ENCODE peak calls at places on chromosomes 7 and 10, in four cellular contexts. M is prostate gland, G is neural progenitor cell, R is Peyer's patch. Z is an unnamed sample.

GRCh38 chr10:132305654-132306340 is 2.0 kb downstream of the STK32C start:
- DNase-seq in M (no peak), G (no peak), R (no peak), Z (no peak)

GRCh38 chr10:48253970-48254657 is 20.4 kb downstream of the FRMPD2 start:
- DNase-seq in M (no peak), G (no peak), R (no peak), Z (peak; percentile 95)

GRCh38 chr10:71396714-71397339 is at the start of gene CDH23:
- DNase-seq in M (peak; percentile 31), G (peak; percentile 83), R (no peak), Z (no peak)

GRCh38 chr7:106871793-106872571 is 6.9 kb downstream of the PIK3CG start:
- DNase-seq in M (no peak), G (no peak), R (no peak), Z (peak; percentile 3)

GRCh38 chr10:77400041-77400440 is 237.6 kb downstream of the KCNMA1 start:
- DNase-seq in M (no peak), G (peak; percentile 46), R (no peak), Z (no peak)

GRCh38 chr10:101858723-101859500 is 15.3 kb upstream of the KCNIP2 start:
- DNase-seq in M (no peak), G (no peak), R (no peak), Z (no peak)

GRCh38 chr7:17266559-17266958 is 31.9 kb upstream of the AHR start:
- DNase-seq in M (no peak), G (no peak), R (no peak), Z (no peak)

GRCh38 chr7:140646931-140647647 is 6.5 kb upstream of the DENND2A start:
- DNase-seq in M (no peak), G (peak; percentile 82), R (peak; percentile 63), Z (peak; percentile 33)

GRCh38 chr7:110075450-110075849 is 1015.5 kb upstream of the LRRN3 start:
- DNase-seq in M (no peak), G (no peak), R (no peak), Z (no peak)

GRCh38 chr10:5679606-5680005 is 5.0 kb upstream of the TASOR2 start:
- DNase-seq in M (no peak), G (no peak), R (no peak), Z (peak; percentile 47)

GRCh38 chr10:21172774-21173432 is 275.8 kb upstream of the NEBL start:
- DNase-seq in M (peak; percentile 31), G (peak; percentile 64), R (no peak), Z (no peak)

GRCh38 chr7:116706668-116707126 is 34.7 kb downstream of the MET start:
- DNase-seq in M (no peak), G (no peak), R (no peak), Z (peak; percentile 83)

GRCh38 chr7:142375710-142376313 is 118.0 kb upstream of the PRSS58 start:
- DNase-seq in M (no peak), G (peak; percentile 59), R (no peak), Z (peak; percentile 95)
- TF ChIP-seq CTCF in M (no peak), G (peak; percentile 48), R (no peak), Z (peak; percentile 55)

GRCh38 chr10:93476756-93477155 is 5.4 kb downstream of the MYOF start:
- DNase-seq in M (no peak), G (no peak), R (no peak), Z (no peak)
- H3K4me3 ChIP-seq in M (no peak overlapping the region), G (no peak overlapping the region), R (no peak overlapping the region), Z (no peak overlapping the region)

DNA sequence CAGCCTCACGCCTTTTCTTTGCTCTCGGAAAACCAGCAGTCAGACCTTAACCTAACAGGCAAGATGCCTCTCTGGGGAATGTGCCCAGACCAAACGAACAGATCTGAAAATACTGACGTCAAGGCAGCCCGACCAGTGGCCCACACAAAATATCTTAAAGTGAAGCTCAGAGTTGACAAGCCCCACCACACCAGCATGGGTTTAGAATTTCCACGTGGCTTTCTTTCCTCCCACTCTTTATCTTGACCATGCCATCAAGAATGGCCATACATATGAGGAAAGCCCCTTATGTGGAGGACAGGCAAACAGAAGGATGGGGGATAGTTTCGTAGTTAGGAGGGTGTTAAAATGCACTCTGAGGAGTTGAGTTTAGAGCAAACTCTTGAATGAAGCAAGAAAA is 89.8 kb downstream of the MRPL32 start:
- DNase-seq in M (no peak), G (no peak), R (no peak), Z (no peak)
- H3K36me3 ChIP-seq in M (no peaks in the 10 kb centered on the region), G (no peaks in the 10 kb centered on the region), R (no peaks in the 10 kb centered on the region), Z (no peaks in the 10 kb centered on the region)

DNA sequence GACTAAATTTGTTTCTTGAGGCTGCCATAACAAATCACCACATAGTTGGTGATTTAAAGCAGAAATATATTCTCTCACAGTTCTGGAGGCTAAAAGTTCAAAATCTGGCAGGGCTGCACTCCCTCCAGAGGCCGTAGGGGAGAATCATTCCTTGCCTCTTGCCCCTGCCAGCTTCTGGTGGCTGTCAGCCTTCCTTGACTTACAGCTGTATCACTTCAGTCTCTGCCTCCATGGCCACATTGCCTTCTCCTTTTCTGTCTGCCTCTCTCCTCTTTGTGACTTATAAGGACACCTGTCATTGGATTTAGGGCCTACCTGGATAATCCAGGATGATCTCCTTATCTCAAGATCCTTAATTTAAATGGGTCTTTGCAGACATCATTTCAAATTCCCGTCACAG is 5.8 kb upstream of the LRRC4 start:
- DNase-seq in M (no peak), G (no peak), R (no peak), Z (no peak)
- TF ChIP-seq CTCF in M (no peak), G (no peak), R (no peak), Z (no peak)

GRCh38 chr10:62036186-62037081 is 134.9 kb downstream of the ARID5B start:
- DNase-seq in M (no peak), G (peak; percentile 12), R (no peak), Z (no peak)
- H3K4me3 ChIP-seq in M (no peak overlapping the region), G (no peak overlapping the region), R (no peak overlapping the region), Z (no peak overlapping the region)

GRCh38 chr7:156968183-156968582 is 18.7 kb downstream of the NOM1 start:
- DNase-seq in M (no peak), G (no peak), R (no peak), Z (no peak)
- H3K36me3 ChIP-seq in M (no peaks in the 10 kb centered on the region), G (no peaks in the 10 kb centered on the region), R (no peaks in the 10 kb centered on the region), Z (peaks cover 14% of the 10 kb centered on the region)

DNA sequence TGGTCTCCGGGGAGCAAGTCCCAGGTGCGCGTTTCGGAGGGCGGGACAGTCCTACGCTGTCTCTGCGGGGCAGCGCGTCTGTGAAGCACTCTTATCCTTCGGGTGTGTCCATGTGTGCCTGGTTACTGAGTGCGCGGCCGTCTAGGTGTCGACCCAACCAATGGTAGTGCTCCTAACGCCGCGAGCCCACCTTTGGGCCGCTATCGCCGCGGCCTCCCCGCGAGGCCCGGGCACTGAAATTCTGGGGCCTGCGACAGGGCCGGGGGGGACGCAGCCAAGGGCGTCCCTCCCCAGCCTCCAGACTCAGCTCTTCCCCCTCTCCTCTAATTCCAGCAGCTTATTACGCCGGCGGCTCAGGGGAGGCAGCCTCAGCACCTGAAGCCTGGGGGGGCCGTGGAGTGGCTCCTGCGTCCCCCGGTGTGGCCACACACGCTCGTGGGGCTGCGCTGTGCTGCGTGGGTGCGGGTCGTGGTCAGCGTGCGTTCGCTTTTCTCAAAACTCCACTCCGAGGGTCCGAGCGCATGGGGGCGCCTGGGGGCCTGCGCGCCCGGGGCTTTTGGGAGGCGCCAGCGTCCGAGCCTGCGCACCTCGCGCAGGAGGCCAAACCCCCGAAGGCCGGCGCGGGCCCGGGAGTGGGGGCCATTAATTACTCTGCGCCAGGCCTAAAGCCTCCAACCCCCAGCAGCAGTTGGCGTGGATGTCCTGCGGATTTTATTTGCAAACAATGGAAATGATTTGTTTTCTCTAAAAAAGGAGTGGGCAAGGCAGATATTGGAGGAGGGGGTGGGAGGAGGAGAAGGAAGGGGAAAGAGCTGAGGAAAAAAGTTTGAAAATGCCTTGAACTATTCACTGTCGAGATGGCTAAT is 3.0 kb upstream of the ZNF503 start:
- DNase-seq in M (peak; percentile 66), G (peak; percentile 80), R (no peak), Z (peak; percentile 51)
- TF ChIP-seq CTCF in M (no peak), G (peak; percentile 39), R (no peak), Z (no peak)

GRCh38 chr7:55133630-55134392 is 115.0 kb downstream of the EGFR start:
- DNase-seq in M (no peak), G (no peak), R (no peak), Z (peak; percentile 93)
- H3K4me3 ChIP-seq in M (no peak overlapping the region), G (no peak overlapping the region), R (no peak overlapping the region), Z (no peak overlapping the region)

DNA sequence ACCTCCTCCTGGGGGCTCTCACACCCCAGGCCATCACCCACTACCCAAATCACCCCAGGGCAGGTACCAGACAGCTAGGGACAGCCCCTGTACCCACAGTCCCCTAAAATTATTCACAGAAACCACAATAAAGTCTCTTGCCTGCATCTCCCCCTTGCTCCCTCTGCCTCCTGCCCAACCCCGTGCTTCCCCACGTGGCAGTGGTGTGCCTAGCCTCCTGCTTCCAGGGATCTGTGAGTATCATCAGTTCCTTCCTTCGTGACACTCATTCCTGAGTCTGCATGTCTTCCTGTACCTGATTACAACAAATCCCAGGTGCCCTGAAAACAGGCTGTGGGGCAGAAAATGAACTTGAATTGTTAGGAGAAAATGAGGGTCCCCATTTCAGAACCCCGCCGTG is 61.5 kb downstream of the PRKAG2 start:
- DNase-seq in M (no peak), G (no peak), R (no peak), Z (no peak)
- H3K36me3 ChIP-seq in M (no peaks in the 10 kb centered on the region), G (no peaks in the 10 kb centered on the region), R (no peaks in the 10 kb centered on the region), Z (no peaks in the 10 kb centered on the region)

DNA sequence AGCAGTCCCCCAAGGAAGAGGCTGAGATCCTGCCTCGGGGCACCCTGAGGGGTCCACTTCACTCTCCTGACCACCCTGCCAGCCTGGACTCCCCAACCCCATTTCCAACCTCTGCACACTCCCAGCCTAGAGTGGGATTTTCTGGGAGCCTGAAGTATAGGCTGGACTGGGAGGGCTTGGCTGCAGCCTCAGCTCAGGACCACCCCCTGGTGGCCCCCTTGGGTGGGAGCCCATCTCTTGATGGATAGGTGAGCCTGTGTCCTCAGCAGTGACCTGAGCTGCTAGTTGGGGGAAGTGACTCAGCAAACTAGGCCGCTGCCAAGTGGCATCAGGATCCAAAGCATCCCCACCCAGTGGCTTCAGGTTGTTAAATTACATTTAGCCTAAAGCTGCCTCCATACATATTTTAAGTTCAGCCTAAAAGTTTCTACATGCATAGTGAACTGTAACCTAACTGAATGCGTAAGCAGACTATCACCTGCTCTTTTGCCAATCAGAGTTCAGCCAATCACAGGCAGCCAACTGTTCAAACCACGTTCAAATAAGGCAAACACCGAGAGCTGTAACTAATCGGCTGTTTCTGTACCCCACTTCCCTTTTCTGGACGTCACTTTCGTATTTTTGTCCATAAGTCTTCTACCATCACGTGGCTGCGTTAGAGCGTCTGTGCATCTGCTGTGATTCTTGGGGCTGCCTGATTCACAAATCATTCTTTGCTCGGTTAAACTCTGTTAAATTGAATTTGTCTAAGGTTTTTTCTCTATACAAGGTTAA is 144.0 kb downstream of the PLPP4 start:
- DNase-seq in M (no peak), G (peak; percentile 66), R (no peak), Z (no peak)
- TF ChIP-seq CTCF in M (no peak), G (peak; percentile 62), R (no peak), Z (peak; percentile 18)

Z was measured in bronchial epithelial cell.